ENCODE peak calls at places on chromosomes 11 and 22, in ten cellular contexts. O, F, I, U, E, A, V, M, D and S are unnamed samples.

GRCh38 chr11:127919206-127920000 is 668.0 kb downstream of the ETS1 start:
- DNase-seq in V (no peak), O (no peak), D (no peak), I (peak; percentile 39), A (peak; percentile 67), F (no peak), E (no peak), M (no peak), U (peak; percentile 54), S (no peak)

GRCh38 chr22:49825436-49825835 is 2.2 kb downstream of the BRD1 start:
- DNase-seq in D (no peak), O (no peak), E (no peak), V (no peak), A (peak; percentile 21), M (no peak), U (no peak), I (peak; percentile 21), F (no peak), S (no peak)

GRCh38 chr22:29310065-29310862 is 3.8 kb downstream of the GAS2L1 start:
- DNase-seq in V (no peak), I (no peak), A (no peak), M (no peak), F (no peak), E (no peak), U (no peak), D (no peak), O (no peak), S (peak; percentile 90)

GRCh38 chr22:50282361-50283144 is 12.4 kb upstream of the MAPK11 start:
- DNase-seq in U (no peak), I (peak; percentile 51), A (peak; percentile 80), F (no peak), M (no peak), E (no peak), O (no peak), V (no peak), D (peak; percentile 91), S (no peak)

GRCh38 chr11:60821827-60822599 is 19.9 kb upstream of the CCDC86 start:
- DNase-seq in U (no peak), E (no peak), O (no peak), I (no peak), A (no peak), M (no peak), D (no peak), F (no peak), V (no peak), S (no peak)

GRCh38 chr22:20905415-20906386 is 11.5 kb upstream of the CRKL start:
- DNase-seq in I (no peak), E (no peak), O (no peak), U (no peak), V (no peak), M (no peak), F (no peak), A (no peak), D (no peak), S (no peak)

GRCh38 chr22:44398791-44399190 is 86.0 kb upstream of the SHISAL1 start:
- DNase-seq in M (no peak), I (no peak), V (peak; percentile 25), E (peak; percentile 4), O (no peak), D (no peak), U (no peak), A (peak; percentile 14), F (no peak), S (peak; percentile 71)

GRCh38 chr11:62980133-62980760 is 4.5 kb downstream of the SLC22A6 start:
- DNase-seq in U (no peak), V (no peak), E (no peak), A (peak; percentile 52), F (no peak), D (no peak), O (no peak), M (no peak), I (peak; percentile 7), S (no peak)

GRCh38 chr22:50572965-50573364 is 5.3 kb downstream of the CPT1B start:
- DNase-seq in I (no peak), O (no peak), U (no peak), M (no peak), A (no peak), E (no peak), D (no peak), F (no peak), V (no peak), S (no peak)

GRCh38 chr22:29715705-29716104 is 4.1 kb upstream of the CABP7 start:
- DNase-seq in O (no peak), I (no peak), E (no peak), M (no peak), A (no peak), D (no peak), U (no peak), V (no peak), F (no peak), S (no peak)